ENCODE peak calls at places on chromosome 14, in ten cellular contexts. C is IMR-90, O is T-helper 1 cell, H is anterior cingulate cortex, G is endothelial cell, T is stomach, B is occipital lobe, Z is NCI-H510A treated with DMSO at 0.1 percent for 48 hours, U is amygdala, R is neural progenitor cell. D is an unnamed sample.

GRCh38 chr14:22202313-22202712 is 386.7 kb downstream of the DAD1 start:
- DNase-seq in G (no peak), U (no peak), Z (no peak), O (no peak), H (no peak), C (no peak), T (no peak), R (no peak), B (no peak), D (no peak)

GRCh38 chr14:22122227-22123187 is 448.9 kb upstream of the OR4E1 start:
- DNase-seq in C (peak), O (peak), Z (no peak), B (no peak), H (no peak), G (peak), R (peak), U (no peak), T (no peak), D (no peak)

GRCh38 chr14:98598576-98598975 is 673.4 kb downstream of the BCL11B start:
- DNase-seq in B (no peak), G (no peak), C (no peak), U (no peak), R (no peak), Z (no peak), H (no peak), O (no peak), T (no peak), D (no peak)

GRCh38 chr14:24259282-24260025 is 3.5 kb downstream of the TGM1 start:
- DNase-seq in G (no peak), T (no peak), H (no peak), O (no peak), U (no peak), C (no peak), R (no peak), B (no peak), Z (no peak), D (no peak)

GRCh38 chr14:94043111-94043755 is 17.1 kb downstream of the OTUB2 start:
- DNase-seq in B (no peak), O (no peak), H (no peak), U (no peak), C (peak), R (no peak), Z (no peak), T (no peak), G (no peak), D (no peak)

GRCh38 chr14:63268746-63269145 is 50.0 kb downstream of the GPHB5 start:
- DNase-seq in T (no peak), R (no peak), C (no peak), O (no peak), H (no peak), Z (no peak), U (no peak), G (no peak), B (no peak), D (no peak)

GRCh38 chr14:79483472-79483871 is 727.8 kb downstream of the DIO2 start:
- DNase-seq in U (no peak), B (peak), R (no peak), H (no peak), Z (no peak), T (no peak), C (peak), G (no peak), O (no peak), D (no peak)

GRCh38 chr14:54818201-54819133 is 84.2 kb downstream of the GCH1 start:
- DNase-seq in R (peak), B (no peak), H (no peak), T (no peak), C (peak), O (no peak), U (peak), Z (no peak), G (no peak), D (no peak)

GRCh38 chr14:69863083-69863482 is 16.1 kb upstream of the SMOC1 start:
- DNase-seq in G (no peak), Z (no peak), U (no peak), C (no peak), H (no peak), T (no peak), O (no peak), B (no peak), R (no peak), D (peak)

GRCh38 chr14:88554458-88555286 is at the start of gene PTPN21:
- DNase-seq in R (peak), T (peak), U (peak), O (no peak), Z (peak), H (no peak), G (peak), B (no peak), C (peak), D (peak)